ENCODE peak calls at places on chromosome 22, in ten cellular contexts. V is sigmoid colon, H is GM12865, N is coronary artery, D is nephron progenitor cell, W is cardiac muscle cell, L is PC-3, Z is astrocyte of the spinal cord, S is astrocyte of the cerebellum, U is GM13977. T is an unnamed sample.

GRCh38 chr22:50688448-50688847 is 15.8 kb downstream of the SHANK3 start:
- DNase-seq in Z (no peak), L (no peak), D (no peak), H (no peak), V (peak), U (no peak), S (no peak), W (no peak), N (peak), T (no peak)

GRCh38 chr22:33519974-33520903 is 400.0 kb downstream of the LARGE1 start:
- DNase-seq in Z (no peak), L (no peak), D (no peak), U (no peak), S (no peak), V (no peak), W (no peak), N (no peak), H (peak), T (no peak)

GRCh38 chr22:29706991-29707390 is 12.8 kb upstream of the CABP7 start:
- DNase-seq in S (no peak), L (no peak), D (no peak), Z (no peak), W (no peak), N (no peak), U (no peak), V (no peak), H (no peak), T (no peak)

GRCh38 chr22:30092686-30093085 is 12.4 kb downstream of the HORMAD2 start:
- DNase-seq in N (no peak), S (no peak), W (no peak), U (no peak), L (no peak), D (no peak), Z (no peak), V (no peak), H (no peak), T (no peak)

GRCh38 chr22:45930324-45930723 is 46.6 kb downstream of the WNT7B start:
- DNase-seq in N (no peak), L (no peak), S (no peak), H (no peak), U (no peak), W (no peak), D (peak), V (no peak), Z (no peak), T (no peak)

GRCh38 chr22:43704051-43704450 is 108.1 kb downstream of the EFCAB6 start:
- DNase-seq in W (no peak), D (no peak), V (no peak), U (no peak), S (no peak), H (no peak), Z (no peak), N (no peak), L (no peak), T (no peak)

GRCh38 chr22:30919973-30920372 is 48.6 kb downstream of the MORC2 start:
- DNase-seq in D (no peak), U (no peak), N (no peak), S (no peak), V (peak), W (no peak), Z (no peak), L (no peak), H (no peak), T (no peak)

GRCh38 chr22:49956914-49957825 is 3.4 kb upstream of the PIM3 start:
- DNase-seq in U (no peak), N (no peak), D (no peak), Z (no peak), H (no peak), W (no peak), S (no peak), V (peak), L (no peak), T (no peak)

GRCh38 chr22:29787371-29787980 is 20.3 kb downstream of the UQCR10 start:
- DNase-seq in L (peak), Z (no peak), N (no peak), H (no peak), U (no peak), S (no peak), V (no peak), D (no peak), W (no peak), T (no peak)

GRCh38 chr22:19079691-19080090 is 42.5 kb downstream of the DGCR2 start:
- DNase-seq in U (no peak), W (no peak), L (no peak), D (no peak), S (no peak), H (no peak), V (no peak), N (peak), Z (no peak), T (no peak)

GRCh38 chr22:50105529-50106100 is 15.8 kb downstream of the MOV10L1 start:
- DNase-seq in S (no peak), V (no peak), N (no peak), L (no peak), Z (no peak), D (no peak), U (peak), H (peak), W (peak), T (peak)

GRCh38 chr22:20188567-20188877 is 37.7 kb upstream of the CCDC188 start:
- DNase-seq in L (no peak), U (no peak), S (no peak), H (no peak), W (no peak), Z (no peak), V (no peak), N (no peak), D (no peak), T (no peak)

GRCh38 chr22:20185750-20186149 is 34.9 kb upstream of the CCDC188 start:
- DNase-seq in H (no peak), W (no peak), N (no peak), Z (no peak), U (no peak), L (no peak), V (no peak), S (no peak), D (no peak), T (no peak)

GRCh38 chr22:20187777-20188566 is 37.1 kb upstream of the CCDC188 start:
- DNase-seq in D (no peak), W (no peak), Z (no peak), U (no peak), L (no peak), V (no peak), N (no peak), S (no peak), H (no peak), T (no peak)

GRCh38 chr22:20186183-20186870 is 35.5 kb upstream of the CCDC188 start:
- DNase-seq in S (no peak), W (no peak), N (no peak), D (peak), V (no peak), Z (no peak), H (peak), L (no peak), U (no peak), T (no peak)

DNA sequence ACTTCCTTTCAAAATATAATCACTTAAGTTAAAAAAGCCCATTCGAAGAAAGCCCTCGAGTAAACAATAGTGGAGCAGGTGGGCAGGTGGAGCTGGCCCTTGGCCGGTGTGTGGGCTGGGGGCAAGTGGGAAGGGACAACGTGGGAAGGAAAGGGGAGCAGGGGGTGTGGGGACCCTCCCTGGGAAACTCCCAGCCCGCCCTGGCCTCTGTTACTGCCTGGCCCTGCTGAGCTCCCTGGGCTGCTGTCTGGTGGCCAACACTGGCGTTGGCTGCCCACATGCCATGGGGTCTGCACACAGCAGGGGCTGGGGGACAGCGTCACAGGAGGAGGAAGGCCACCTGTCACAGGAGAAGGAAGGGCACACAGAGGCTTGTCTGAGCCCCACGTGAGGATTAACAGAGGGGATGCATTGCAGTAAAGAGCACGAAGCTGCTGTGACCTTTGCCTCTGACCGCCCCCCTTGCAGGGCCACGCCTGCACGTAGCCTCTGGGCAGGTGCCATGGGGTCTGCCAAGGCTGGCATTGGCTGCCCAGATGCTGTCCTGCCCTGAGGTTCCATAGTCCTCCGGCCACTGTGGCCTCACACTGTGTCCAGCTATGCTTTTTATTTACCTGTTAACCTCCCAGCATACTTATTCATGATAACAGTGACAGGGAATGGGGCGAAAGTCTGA is 36.2 kb upstream of the CCDC188 start:
- DNase-seq in L (no peak), S (no peak), U (no peak), D (no peak), Z (no peak), W (no peak), H (no peak), V (no peak), N (no peak), T (no peak)
- TF ChIP-seq CTCF in L (no peak), S (no peak), U (no peak), D (peak), Z (no peak), W (no peak), H (no peak), V (no peak), N (no peak), T (no peak)

GRCh38 chr22:38861170-38861874 is 10.7 kb downstream of the CBX6 start:
- DNase-seq in N (no peak), W (no peak), U (no peak), S (no peak), D (no peak), Z (no peak), L (no peak), H (no peak), V (peak), T (no peak)
- TF ChIP-seq CTCF in N (no peak), W (peak), U (no peak), S (peak), D (no peak), Z (no peak), L (peak), H (no peak), V (no peak), T (no peak)

DNA sequence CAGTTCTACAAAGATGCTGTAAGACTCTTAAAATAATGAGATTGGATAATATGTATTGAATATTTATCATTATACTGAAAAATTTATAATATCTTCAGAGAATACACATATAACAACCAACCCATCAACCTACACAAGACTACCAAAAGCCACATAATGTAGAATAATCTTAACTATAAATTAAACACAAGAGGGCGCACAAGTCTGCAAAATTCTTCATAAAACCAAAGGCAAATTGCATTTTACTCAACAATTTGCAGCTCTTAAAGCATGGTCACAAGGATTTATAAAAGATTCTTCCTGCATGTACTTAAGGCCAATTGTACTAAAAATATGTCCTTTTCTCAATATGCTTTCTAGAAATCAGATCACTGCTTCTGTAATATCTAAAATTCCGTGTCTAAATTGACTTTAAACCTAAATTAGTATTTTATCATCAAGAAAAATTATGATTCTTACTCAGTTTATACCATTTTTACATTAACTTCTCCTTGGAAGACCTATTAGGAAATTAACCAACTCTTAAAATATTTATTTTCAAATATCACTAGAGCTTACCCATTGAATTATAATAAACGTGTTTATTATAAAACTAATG is 79.0 kb downstream of the TTC28 start:
- DNase-seq in W (peak), H (peak), S (peak), D (no peak), V (no peak), L (peak), N (no peak), U (peak), Z (peak), T (peak)
- TF ChIP-seq CTCF in W (peak), H (peak), S (no peak), D (peak), V (no peak), L (peak), N (no peak), U (peak), Z (peak), T (no peak)

GRCh38 chr22:47220752-47221151 is 458.3 kb downstream of the TBC1D22A start:
- DNase-seq in Z (no peak), D (no peak), V (no peak), H (no peak), N (no peak), W (no peak), U (no peak), S (no peak), L (no peak), T (no peak)

GRCh38 chr22:47228767-47229166 is 466.3 kb downstream of the TBC1D22A start:
- DNase-seq in W (no peak), U (no peak), D (no peak), S (no peak), V (no peak), Z (no peak), N (no peak), L (no peak), H (no peak), T (no peak)

GRCh38 chr22:47221840-47222615 is 459.6 kb downstream of the TBC1D22A start:
- DNase-seq in D (no peak), H (no peak), U (no peak), W (no peak), L (no peak), Z (no peak), S (no peak), N (no peak), V (peak), T (no peak)

GRCh38 chr22:47225080-47225930 is 462.9 kb downstream of the TBC1D22A start:
- DNase-seq in V (peak), W (no peak), L (no peak), Z (no peak), U (no peak), N (no peak), H (no peak), S (no peak), D (no peak), T (no peak)

GRCh38 chr22:47225931-47226633 is 463.6 kb downstream of the TBC1D22A start:
- DNase-seq in U (no peak), S (no peak), W (no peak), L (no peak), H (no peak), D (no peak), V (peak), N (no peak), Z (no peak), T (no peak)
- TF ChIP-seq CTCF in U (no peak), S (no peak), W (no peak), L (no peak), H (no peak), D (no peak), V (no peak), N (no peak), Z (no peak), T (no peak)

DNA sequence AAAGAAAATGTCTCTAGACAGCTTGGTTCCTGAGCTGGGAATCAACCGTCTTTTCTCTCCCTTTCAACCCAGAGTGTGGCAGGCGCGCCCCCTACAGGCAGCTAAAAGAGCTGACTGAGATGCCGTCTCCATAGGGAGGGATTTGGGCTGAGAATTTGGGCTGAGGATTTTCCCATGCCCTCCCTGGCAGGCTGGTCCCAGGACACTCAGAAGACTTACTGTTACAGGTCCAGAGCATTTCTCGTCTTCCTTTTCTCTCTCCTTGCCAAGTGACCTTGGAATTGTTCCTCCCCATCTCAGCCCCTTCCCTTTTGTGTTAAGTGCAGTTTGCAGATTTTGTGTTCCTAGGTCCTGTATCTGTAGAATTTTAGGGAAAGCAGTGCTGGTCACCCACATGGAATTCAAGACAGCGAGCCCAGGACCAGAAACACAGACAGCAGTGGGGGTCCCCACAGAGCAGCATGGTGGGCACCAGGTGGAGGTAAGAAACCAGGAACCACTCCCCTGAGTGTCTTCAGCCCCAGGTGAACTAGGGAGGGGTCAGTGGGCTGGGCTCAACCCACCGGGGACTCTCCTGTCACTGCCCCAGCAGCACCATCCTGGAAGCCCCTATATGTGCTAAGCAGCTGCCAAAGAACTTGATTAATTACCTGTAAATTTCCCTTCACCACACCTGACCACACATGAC is 9.9 kb upstream of the IGLL5 start:
- DNase-seq in L (peak), V (no peak), U (no peak), Z (peak), D (peak), S (no peak), W (peak), N (peak), H (peak), T (peak)
- TF ChIP-seq CTCF in L (peak), V (peak), U (peak), Z (peak), D (peak), S (peak), W (peak), N (no peak), H (peak), T (peak)

GRCh38 chr22:27724706-27725105 is 76.8 kb downstream of the MN1 start:
- DNase-seq in Z (no peak), D (no peak), V (no peak), L (no peak), N (no peak), S (peak), W (no peak), H (no peak), U (no peak), T (no peak)

GRCh38 chr22:27724181-27724580 is 77.4 kb downstream of the MN1 start:
- DNase-seq in L (no peak), W (no peak), D (no peak), Z (no peak), S (no peak), N (no peak), V (no peak), H (no peak), U (no peak), T (no peak)

GRCh38 chr22:27720860-27721259 is 80.7 kb downstream of the MN1 start:
- DNase-seq in D (no peak), V (no peak), S (no peak), Z (no peak), U (no peak), H (no peak), L (no peak), W (no peak), N (no peak), T (no peak)

GRCh38 chr22:27723708-27724107 is 77.8 kb downstream of the MN1 start:
- DNase-seq in Z (no peak), L (no peak), D (no peak), V (no peak), S (no peak), H (no peak), W (no peak), U (no peak), N (no peak), T (no peak)

GRCh38 chr22:27723150-27723549 is 78.4 kb downstream of the MN1 start:
- DNase-seq in W (no peak), U (no peak), L (no peak), H (no peak), Z (no peak), N (no peak), S (no peak), D (no peak), V (no peak), T (no peak)
- TF ChIP-seq CTCF in W (peak), U (no peak), L (peak), H (no peak), Z (no peak), N (no peak), S (no peak), D (no peak), V (no peak), T (no peak)

GRCh38 chr22:20156042-20156389 is 5.2 kb upstream of the CCDC188 start:
- DNase-seq in W (no peak), D (no peak), U (no peak), N (no peak), Z (no peak), S (no peak), L (no peak), H (no peak), V (no peak), T (no peak)

GRCh38 chr22:20156611-20157415 is 6.0 kb upstream of the CCDC188 start:
- DNase-seq in U (peak), L (peak), V (peak), Z (peak), S (peak), D (peak), H (peak), W (peak), N (peak), T (peak)

GRCh38 chr22:20158366-20159036 is 7.6 kb upstream of the CCDC188 start:
- DNase-seq in S (no peak), V (no peak), L (no peak), W (no peak), H (no peak), N (no peak), U (no peak), D (no peak), Z (no peak), T (no peak)

GRCh38 chr22:20159088-20159487 is 8.2 kb upstream of the CCDC188 start:
- DNase-seq in D (peak), H (no peak), U (no peak), W (no peak), Z (no peak), L (no peak), V (no peak), N (no peak), S (no peak), T (no peak)

DNA sequence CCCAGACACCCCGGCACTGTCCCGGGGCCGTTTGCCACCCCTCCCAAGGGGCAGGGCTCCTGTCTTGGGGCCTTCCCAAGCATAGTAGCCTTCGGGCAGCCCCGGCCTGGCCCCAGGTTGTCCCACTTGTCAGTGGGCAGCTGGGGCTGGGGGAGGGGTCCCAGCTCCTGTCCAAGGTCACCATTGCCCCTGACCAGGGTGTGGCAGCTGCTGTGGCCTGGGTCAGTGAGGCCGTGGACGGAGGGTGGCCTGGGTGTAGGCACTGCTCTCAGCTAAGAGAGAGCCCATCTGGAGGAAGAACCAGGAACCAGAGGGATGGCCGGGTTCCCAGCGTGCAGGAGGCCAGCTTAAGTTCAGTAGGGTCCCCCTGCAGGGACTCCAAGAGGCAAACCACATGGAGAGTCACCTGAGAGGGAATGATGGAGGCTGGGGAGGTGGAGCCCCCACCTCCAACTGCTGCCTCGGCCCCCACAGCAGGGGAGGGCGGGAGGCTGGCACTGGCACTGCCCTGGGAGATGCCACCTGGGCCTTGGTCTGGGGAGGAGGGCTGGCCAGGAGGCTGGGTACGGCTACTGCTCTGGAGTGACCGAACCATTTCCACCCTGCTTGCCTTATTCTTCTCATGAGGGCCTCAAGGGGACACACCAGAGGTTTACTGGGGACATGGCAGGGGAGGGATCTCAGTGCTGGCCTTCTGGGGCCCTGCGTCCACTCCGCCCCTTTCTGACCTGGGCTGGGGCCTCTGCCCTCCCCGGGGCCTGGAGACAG is 6.7 kb upstream of the CCDC188 start:
- DNase-seq in S (no peak), H (no peak), L (no peak), Z (no peak), U (no peak), N (no peak), V (no peak), D (no peak), W (no peak), T (no peak)
- TF ChIP-seq CTCF in S (no peak), H (no peak), L (no peak), Z (no peak), U (no peak), N (no peak), V (no peak), D (no peak), W (no peak), T (no peak)

DNA sequence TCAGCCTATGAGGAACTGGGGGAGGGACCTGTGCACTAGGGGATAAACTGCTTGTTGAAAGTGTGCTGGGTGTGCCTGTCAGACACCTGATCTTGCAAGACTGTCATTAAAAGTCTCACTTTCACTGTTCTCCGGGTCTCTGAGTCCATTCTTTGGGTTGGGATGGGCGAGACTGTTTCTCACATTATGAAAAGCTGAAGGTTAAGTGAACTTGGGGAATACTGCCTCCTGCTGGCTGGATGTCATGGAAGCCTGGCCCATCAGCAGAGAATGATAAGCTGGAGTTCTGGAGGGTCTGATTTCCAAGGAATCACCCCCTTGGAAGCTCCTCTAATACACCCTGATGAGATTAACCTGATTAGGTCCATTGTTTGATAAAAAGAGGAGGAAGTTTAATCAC is 9.0 kb upstream of the VPREB1 start:
- DNase-seq in H (peak), V (no peak), L (peak), Z (no peak), W (peak), S (no peak), N (no peak), U (peak), D (peak), T (peak)
- TF ChIP-seq CTCF in H (peak), V (no peak), L (peak), Z (peak), W (peak), S (peak), N (no peak), U (peak), D (peak), T (peak)

T was measured in GM20000.